ENCODE peak calls at places on chromosomes 2 and 18, in ten cellular contexts. U is heart left ventricle; V is aorta; P is fibroblast of lung; Y is PC-3; W is gastrocnemius medialis; Z is spleen; T is IMR-90; E is effector memory CD4-positive, alpha-beta T cell; J is uterus. X is an unnamed sample. For H3K4me1 and H3K27me3, the result is how much of the 10 kb centered on the place peaks cover.

GRCh38 chr2:60484080-60484737 is 69.2 kb downstream of the BCL11A start:
- DNase-seq in U (no peak), V (no peak), P (peak), Y (no peak), W (no peak), Z (no peak), T (peak), E (no peak), J (no peak), X (no peak)

GRCh38 chr2:95353613-95354468 is 48.7 kb upstream of the FAHD2A start:
- DNase-seq in U (peak), V (no peak), P (no peak), Y (no peak), W (no peak), Z (peak), T (no peak), E (no peak), J (no peak), X (peak)

GRCh38 chr2:100612388-100613000 is 49.7 kb downstream of the PDCL3 start:
- DNase-seq in U (no peak), V (no peak), P (no peak), Y (no peak), W (no peak), Z (no peak), T (no peak), E (no peak), J (no peak), X (no peak)

GRCh38 chr2:14557111-14557510 is 75.4 kb upstream of the LRATD1 start:
- DNase-seq in U (no peak), V (no peak), P (no peak), Y (no peak), W (no peak), Z (no peak), T (no peak), E (no peak), J (no peak), X (no peak)

GRCh38 chr2:236871500-236872001 is 214.1 kb upstream of the COPS8 start:
- DNase-seq in U (peak), V (peak), P (peak), Y (peak), W (peak), Z (no peak), T (peak), E (no peak), J (no peak), X (no peak)

GRCh38 chr2:50746526-50746925 is 285.4 kb downstream of the NRXN1 start:
- DNase-seq in U (no peak), V (no peak), P (peak), Y (peak), W (no peak), Z (no peak), T (peak), E (no peak), J (no peak), X (no peak)

GRCh38 chr2:26846881-26847662 is 860 bp upstream of the DPYSL5 start:
- DNase-seq in U (no peak), V (no peak), P (no peak), Y (no peak), W (no peak), Z (no peak), T (no peak), E (no peak), J (no peak), X (no peak)

GRCh38 chr2:166632616-166633015 is 138.6 kb upstream of the SCN7A start:
- DNase-seq in U (no peak), V (no peak), P (peak), Y (peak), W (peak), Z (no peak), T (peak), E (no peak), J (no peak), X (no peak)

GRCh38 chr2:145421841-145422240 is 901.9 kb upstream of the ZEB2 start:
- DNase-seq in U (no peak), V (no peak), P (no peak), Y (no peak), W (no peak), Z (no peak), T (peak), E (no peak), J (no peak), X (no peak)

GRCh38 chr2:43748333-43748732 is 25.5 kb upstream of the DYNC2LI1 start:
- DNase-seq in U (no peak), V (no peak), P (no peak), Y (no peak), W (no peak), Z (no peak), T (no peak), E (no peak), J (no peak), X (no peak)

GRCh38 chr18:77557030-77557429 is 307.4 kb downstream of the GALR1 start:
- DNase-seq in U (no peak), V (no peak), P (no peak), Y (no peak), W (no peak), Z (no peak), T (no peak), E (no peak), J (no peak), X (no peak)

GRCh38 chr18:48963555-48964480 is 13.1 kb upstream of the SMAD7 start:
- DNase-seq in U (no peak), V (no peak), P (no peak), Y (no peak), W (no peak), Z (peak), T (no peak), E (no peak), J (no peak), X (no peak)

GRCh38 chr2:18456026-18456425 is 104.4 kb downstream of the RDH14 start:
- DNase-seq in U (no peak), V (no peak), P (peak), Y (no peak), W (no peak), Z (no peak), T (no peak), E (no peak), J (no peak), X (no peak)

GRCh38 chr2:240339411-240340360 is 95.8 kb upstream of the GPC1 start:
- DNase-seq in U (no peak), V (no peak), P (no peak), Y (no peak), W (no peak), Z (no peak), T (no peak), E (no peak), J (no peak), X (no peak)

GRCh38 chr2:120597595-120598193 is 138.0 kb upstream of the GLI2 start:
- DNase-seq in U (no peak), V (peak), P (peak), Y (no peak), W (no peak), Z (peak), T (no peak), E (no peak), J (no peak), X (no peak)

GRCh38 chr18:79380816-79381806 is 14.6 kb upstream of the NFATC1 start:
- DNase-seq in U (peak), V (peak), P (peak), Y (peak), W (peak), Z (peak), T (peak), E (peak), J (peak), X (peak)

GRCh38 chr2:120134263-120134662 is 88.9 kb downstream of the TMEM185B start:
- DNase-seq in U (no peak), V (no peak), P (peak), Y (peak), W (no peak), Z (no peak), T (peak), E (no peak), J (no peak), X (no peak)

GRCh38 chr2:126932529-126932928 is 33.8 kb downstream of the TEX51 start:
- DNase-seq in U (no peak), V (no peak), P (peak), Y (no peak), W (no peak), Z (no peak), T (no peak), E (no peak), J (no peak), X (no peak)

GRCh38 chr2:173021939-173022371 is 53.7 kb upstream of the MAP3K20 start:
- DNase-seq in U (peak), V (no peak), P (peak), Y (peak), W (no peak), Z (no peak), T (peak), E (no peak), J (no peak), X (no peak)

GRCh38 chr2:155318710-155319109 is 620.2 kb downstream of the KCNJ3 start:
- DNase-seq in U (no peak), V (no peak), P (no peak), Y (no peak), W (no peak), Z (no peak), T (no peak), E (no peak), J (no peak), X (no peak)

GRCh38 chr2:157748371-157749132 is 119.9 kb upstream of the ACVR1C start:
- DNase-seq in U (no peak), V (no peak), P (no peak), Y (no peak), W (no peak), Z (no peak), T (peak), E (no peak), J (no peak), X (no peak)

GRCh38 chr2:236289766-236290462 is 25.7 kb upstream of the ASB18 start:
- DNase-seq in U (no peak), V (no peak), P (no peak), Y (no peak), W (no peak), Z (no peak), T (no peak), E (no peak), J (no peak), X (no peak)

GRCh38 chr18:53416985-53417384 is 807.5 kb downstream of the MBD2 start:
- DNase-seq in U (no peak), V (no peak), P (no peak), Y (no peak), W (no peak), Z (no peak), T (no peak), E (no peak), J (no peak), X (no peak)

GRCh38 chr2:222311321-222311977 is 12.7 kb upstream of the PAX3 start:
- DNase-seq in U (no peak), V (no peak), P (no peak), Y (no peak), W (no peak), Z (peak), T (no peak), E (no peak), J (no peak), X (no peak)

GRCh38 chr18:62452280-62452824 is 70.5 kb upstream of the ZCCHC2 start:
- DNase-seq in U (no peak), V (no peak), P (no peak), Y (peak), W (peak), Z (no peak), T (peak), E (no peak), J (no peak), X (no peak)

GRCh38 chr2:212361174-212361756 is 177.3 kb downstream of the ERBB4 start:
- DNase-seq in U (no peak), V (no peak), P (no peak), Y (no peak), W (no peak), Z (no peak), T (no peak), E (no peak), J (no peak), X (no peak)

GRCh38 chr2:136024185-136024584 is 38.8 kb upstream of the DARS1 start:
- DNase-seq in U (no peak), V (no peak), P (no peak), Y (no peak), W (no peak), Z (no peak), T (no peak), E (no peak), J (no peak), X (no peak)

GRCh38 chr2:145033438-145033837 is 513.5 kb upstream of the ZEB2 start:
- DNase-seq in U (no peak), V (no peak), P (no peak), Y (no peak), W (no peak), Z (no peak), T (no peak), E (no peak), J (no peak), X (no peak)

GRCh38 chr2:176100547-176101140 is 1.0 kb downstream of the HOXD12 start:
- DNase-seq in U (peak), V (peak), P (no peak), Y (no peak), W (no peak), Z (no peak), T (no peak), E (no peak), J (no peak), X (no peak)

GRCh38 chr2:64888591-64889309 is 100.4 kb upstream of the SLC1A4 start:
- DNase-seq in U (no peak), V (no peak), P (peak), Y (peak), W (no peak), Z (no peak), T (peak), E (no peak), J (no peak), X (no peak)

GRCh38 chr2:109663721-109664120 is 49.6 kb downstream of the SOWAHC start:
- DNase-seq in U (peak), V (peak), P (peak), Y (peak), W (no peak), Z (no peak), T (peak), E (no peak), J (peak), X (peak)

GRCh38 chr18:68840554-68841263 is 42.8 kb downstream of the CCDC102B start:
- DNase-seq in U (peak), V (peak), P (peak), Y (peak), W (peak), Z (no peak), T (peak), E (no peak), J (no peak), X (no peak)

GRCh38 chr18:68839701-68840100 is 41.8 kb downstream of the CCDC102B start:
- DNase-seq in U (no peak), V (no peak), P (no peak), Y (no peak), W (no peak), Z (no peak), T (no peak), E (no peak), J (no peak), X (no peak)

GRCh38 chr18:68847219-68847860 is 49.5 kb downstream of the CCDC102B start:
- DNase-seq in U (no peak), V (no peak), P (peak), Y (peak), W (no peak), Z (no peak), T (peak), E (no peak), J (no peak), X (no peak)

GRCh38 chr18:68841301-68841700 is 43.4 kb downstream of the CCDC102B start:
- DNase-seq in U (no peak), V (no peak), P (peak), Y (peak), W (no peak), Z (no peak), T (no peak), E (no peak), J (no peak), X (no peak)

DNA sequence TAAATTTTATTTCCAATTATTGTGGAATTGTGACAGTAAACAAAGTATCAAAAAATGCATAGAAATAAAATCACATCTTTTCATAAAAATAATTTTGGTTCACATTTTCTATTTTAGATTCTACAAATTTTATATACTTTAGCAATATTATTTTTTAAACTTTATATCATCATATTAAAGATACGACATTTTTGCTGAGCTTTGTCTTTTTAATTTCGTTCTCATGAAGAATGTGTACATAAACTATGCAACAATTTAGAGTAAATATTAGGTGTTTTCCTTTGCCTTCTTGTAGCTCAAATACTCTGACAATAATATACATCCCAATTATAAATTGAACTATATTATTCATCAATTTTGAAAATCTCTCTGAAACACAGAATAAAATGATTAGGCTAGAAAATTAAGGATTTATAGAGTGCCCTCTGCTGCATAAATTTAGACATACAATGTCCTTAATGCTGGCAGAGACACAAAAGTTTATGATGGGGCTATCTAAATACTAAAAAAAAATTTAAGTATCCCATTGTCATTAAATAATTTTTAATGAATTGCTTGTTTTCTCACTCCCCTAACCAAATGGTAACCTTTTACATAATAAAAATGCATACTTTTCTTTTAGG is 45.7 kb downstream of the CCDC102B start:
- DNase-seq in U (no peak), V (no peak), P (peak), Y (peak), W (no peak), Z (no peak), T (peak), E (no peak), J (no peak), X (no peak)
- H3K4me1 ChIP-seq in U (under half), V (under half), P (under half), Y (under half), W (under half), Z (under half), T (under half), E (under half), J (under half), X (under half)

DNA sequence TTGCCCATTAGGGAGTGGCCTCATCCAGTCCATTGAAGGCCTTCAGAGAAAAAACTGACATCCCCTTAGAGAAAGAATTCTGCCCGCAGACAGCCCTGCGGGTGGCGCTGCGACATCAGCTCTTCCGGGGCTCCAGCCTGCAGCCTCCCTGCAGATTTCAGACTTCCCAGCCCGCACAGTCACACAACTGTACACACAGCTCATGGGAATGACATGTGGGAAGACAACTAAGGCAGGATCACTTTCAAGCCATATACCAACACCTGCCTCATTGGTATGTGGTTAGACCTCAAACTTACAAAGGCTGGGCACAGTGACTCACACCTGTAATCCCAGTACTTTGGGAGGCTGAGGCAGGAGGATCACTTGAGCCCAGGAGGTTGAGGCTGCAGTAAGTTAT is 24.8 kb upstream of the TUBB6 start:
- DNase-seq in U (no peak), V (no peak), P (peak), Y (peak), W (no peak), Z (no peak), T (peak), E (no peak), J (no peak), X (no peak)
- H3K27me3 ChIP-seq in U (under half), V (under half), P (under half), Y (under half), W (under half), Z (under half), T (under half), E (under half), J (under half), X (under half)

GRCh38 chr2:96951125-96951654 is 35.2 kb downstream of the FAM178B start:
- DNase-seq in U (peak), V (peak), P (peak), Y (peak), W (peak), Z (peak), T (peak), E (peak), J (peak), X (peak)
- H3K4me1 ChIP-seq in U (under half), V (under half), P (under half), Y (under half), W (under half), Z (half or more), T (under half), E (under half), J (under half), X (under half)

GRCh38 chr2:96923201-96923600 is 53.3 kb upstream of the SEMA4C start:
- DNase-seq in U (no peak), V (peak), P (no peak), Y (no peak), W (no peak), Z (no peak), T (no peak), E (no peak), J (no peak), X (no peak)

GRCh38 chr2:96926236-96926635 is 56.4 kb upstream of the SEMA4C start:
- DNase-seq in U (no peak), V (no peak), P (no peak), Y (no peak), W (no peak), Z (no peak), T (no peak), E (no peak), J (no peak), X (no peak)

GRCh38 chr2:96924775-96925747 is 55.2 kb upstream of the SEMA4C start:
- DNase-seq in U (no peak), V (peak), P (no peak), Y (no peak), W (no peak), Z (no peak), T (no peak), E (no peak), J (no peak), X (no peak)

GRCh38 chr2:96921561-96922303 is 51.9 kb upstream of the SEMA4C start:
- DNase-seq in U (no peak), V (peak), P (no peak), Y (no peak), W (no peak), Z (no peak), T (no peak), E (no peak), J (no peak), X (no peak)

DNA sequence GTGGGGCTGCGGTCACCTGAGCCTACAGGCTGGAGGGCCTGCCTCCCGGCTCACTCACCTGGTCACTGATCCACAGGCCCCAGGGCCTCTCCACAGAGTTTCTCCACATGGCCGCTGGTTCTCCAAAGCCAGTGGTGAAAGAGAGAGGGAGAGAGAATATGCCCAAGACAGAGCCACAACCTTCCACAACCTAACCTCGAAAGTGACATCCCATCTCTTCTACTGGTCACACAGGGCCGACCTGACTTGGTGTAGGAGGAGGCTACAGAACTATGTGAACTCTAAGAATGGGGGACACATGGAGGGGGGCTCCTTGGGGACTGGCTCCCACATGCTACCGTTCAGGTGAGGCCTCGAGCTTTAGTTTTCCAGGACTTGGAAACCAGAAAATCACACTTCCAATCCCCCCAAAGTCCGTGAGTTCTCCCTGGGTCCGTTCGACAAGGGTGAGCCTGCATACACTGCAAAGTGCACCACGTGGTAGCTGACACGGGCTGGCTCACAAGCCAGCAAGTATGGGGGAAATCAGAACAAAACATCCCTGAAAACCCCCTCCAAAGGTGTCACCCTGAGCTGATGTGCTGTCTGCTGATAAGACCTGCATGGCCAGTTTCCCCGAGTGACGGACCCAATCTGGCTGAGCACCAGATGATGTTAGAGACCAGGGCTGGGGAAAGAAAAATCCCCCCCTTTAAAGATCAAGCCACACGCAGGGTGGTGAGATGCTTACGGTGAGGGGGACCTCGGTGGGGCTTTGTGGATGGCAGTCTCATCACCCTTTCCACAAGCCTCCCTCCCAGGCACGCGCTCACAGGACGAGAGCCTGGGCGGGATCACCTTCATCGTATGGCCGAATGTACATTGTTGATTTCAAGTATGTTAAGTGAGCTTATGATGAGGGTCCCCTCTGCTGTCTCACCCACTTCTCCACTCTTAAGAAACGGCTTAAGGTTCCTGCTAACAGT is 54.2 kb upstream of the SEMA4C start:
- DNase-seq in U (no peak), V (peak), P (no peak), Y (no peak), W (no peak), Z (no peak), T (no peak), E (no peak), J (no peak), X (no peak)
- H3K27me3 ChIP-seq in U (under half), V (under half), P (under half), Y (under half), W (under half), Z (under half), T (half or more), E (under half), J (under half), X (under half)

X was measured in ovary.